ENCODE peak calls at places on chromosome 18, in nine cellular contexts. F is stimulated activated CD8-positive, alpha-beta memory T cell treated with anti-CD3 and anti-CD28 coated beads, Interleukin-15, amount 100 ng/mL, for 24 hours; Z is activated CD4-positive, alpha-beta T cell treated with anti-CD3 and anti-CD28 coated beads, Interleukin-2, amount 10 ng/mL, durations not matched to agents 24 days and 14 days; O is cardiac muscle cell; Q is fibroblast of mammary gland; B is HT1080; U is upper lobe of right lung; J is hepatocyte; C is stimulated activated naive CD8-positive, alpha-beta T cell treated with anti-CD3 and anti-CD28 coated beads, Interleukin-15, Interleukin-2, amounts not matched to agents 100 U/mL and 50 U/mL, for 24 hours. W is an unnamed sample.

GRCh38 chr18:23627325-23627724 is 35.4 kb downstream of the ANKRD29 start:
- DNase-seq in F (no peak), Z (no peak), O (no peak), Q (peak; percentile 90), B (peak; percentile 89), U (no peak), J (peak; percentile 57), C (no peak), W (no peak)

GRCh38 chr18:77203071-77203470 is 46.6 kb upstream of the GALR1 start:
- DNase-seq in F (no peak), Z (no peak), O (peak; percentile 68), Q (no peak), B (no peak), U (no peak), J (peak; percentile 43), C (no peak), W (no peak)

GRCh38 chr18:40983835-40984234 is 971.2 kb upstream of the PIK3C3 start:
- DNase-seq in F (no peak), Z (no peak), O (no peak), Q (no peak), B (no peak), U (no peak), J (no peak), C (no peak), W (no peak)

GRCh38 chr18:42310956-42311355 is 355.9 kb downstream of the PIK3C3 start:
- DNase-seq in F (no peak), Z (no peak), O (peak; percentile 8), Q (peak; percentile 59), B (peak; percentile 40), U (no peak), J (no peak), C (no peak), W (no peak)

GRCh38 chr18:29003194-29003593 is 826.3 kb upstream of the CDH2 start:
- DNase-seq in F (no peak), Z (no peak), O (no peak), Q (no peak), B (no peak), U (no peak), J (peak; percentile 19), C (no peak), W (no peak)

GRCh38 chr18:44552706-44553105 is 128.0 kb upstream of the SETBP1 start:
- DNase-seq in F (no peak), Z (no peak), O (no peak), Q (no peak), B (no peak), U (no peak), J (no peak), C (no peak), W (no peak)

GRCh38 chr18:79630266-79631095 is 49.1 kb upstream of the CTDP1 start:
- DNase-seq in F (no peak), Z (no peak), O (no peak), Q (no peak), B (peak; percentile 11), U (peak; percentile 53), J (no peak), C (no peak), W (no peak)

GRCh38 chr18:62790836-62791772 is 75.8 kb downstream of the PHLPP1 start:
- DNase-seq in F (no peak), Z (no peak), O (no peak), Q (peak; percentile 68), B (no peak), U (no peak), J (no peak), C (no peak), W (no peak)

GRCh38 chr18:78542204-78542603 is 437.4 kb upstream of the SALL3 start:
- DNase-seq in F (no peak), Z (no peak), O (no peak), Q (no peak), B (peak; percentile 10), U (peak; percentile 95), J (no peak), C (no peak), W (no peak)

GRCh38 chr18:54357082-54357659 is 487 bp downstream of the STARD6 start:
- DNase-seq in F (no peak), Z (no peak), O (no peak), Q (no peak), B (peak; percentile 1), U (no peak), J (no peak), C (no peak), W (no peak)

GRCh38 chr18:78082776-78083175 is 833.1 kb downstream of the GALR1 start:
- DNase-seq in F (no peak), Z (no peak), O (no peak), Q (no peak), B (no peak), U (no peak), J (no peak), C (no peak), W (no peak)

GRCh38 chr18:78813156-78813555 is 166.5 kb upstream of the SALL3 start:
- DNase-seq in F (no peak), Z (no peak), O (no peak), Q (no peak), B (no peak), U (no peak), J (no peak), C (no peak), W (no peak)

GRCh38 chr18:46220116-46220515 is 115.9 kb downstream of the HAUS1 start:
- DNase-seq in F (no peak), Z (no peak), O (no peak), Q (peak; percentile 80), B (peak; percentile 48), U (no peak), J (no peak), C (no peak), W (no peak)

GRCh38 chr18:61893304-61893970 is 630 bp upstream of the RNF152 start:
- DNase-seq in F (no peak), Z (peak; percentile 75), O (peak; percentile 77), Q (peak; percentile 30), B (peak; percentile 21), U (peak; percentile 74), J (peak; percentile 85), C (peak; percentile 29), W (peak; percentile 67)

GRCh38 chr18:77016936-77017335 is 115.6 kb downstream of the MBP start:
- DNase-seq in F (no peak), Z (no peak), O (no peak), Q (no peak), B (no peak), U (no peak), J (no peak), C (no peak), W (no peak)

GRCh38 chr18:392926-393325 is 107.6 kb downstream of the COLEC12 start:
- DNase-seq in F (no peak), Z (no peak), O (no peak), Q (no peak), B (no peak), U (no peak), J (no peak), C (no peak), W (no peak)

GRCh38 chr18:3126457-3127097 is 93.2 kb downstream of the MYOM1 start:
- DNase-seq in F (no peak), Z (peak; percentile 47), O (no peak), Q (no peak), B (no peak), U (no peak), J (no peak), C (no peak), W (no peak)

GRCh38 chr18:21134895-21135294 is 23.3 kb upstream of the ROCK1 start:
- DNase-seq in F (no peak), Z (peak; percentile 73), O (no peak), Q (peak; percentile 49), B (peak; percentile 12), U (no peak), J (no peak), C (no peak), W (no peak)

GRCh38 chr18:57833441-57834101 is 30.5 kb upstream of the ATP8B1 start:
- DNase-seq in F (no peak), Z (peak; percentile 74), O (no peak), Q (peak; percentile 20), B (peak; percentile 61), U (no peak), J (peak; percentile 75), C (peak; percentile 33), W (no peak)

GRCh38 chr18:28594034-28594433 is 417.1 kb upstream of the CDH2 start:
- DNase-seq in F (no peak), Z (no peak), O (no peak), Q (peak; percentile 51), B (peak; percentile 85), U (no peak), J (no peak), C (no peak), W (no peak)

GRCh38 chr18:9914584-9915290 is 921 bp downstream of the VAPA start:
- DNase-seq in F (peak; percentile 49), Z (peak; percentile 90), O (peak; percentile 65), Q (peak; percentile 77), B (peak; percentile 78), U (peak; percentile 92), J (peak; percentile 86), C (peak; percentile 78), W (peak; percentile 81)

GRCh38 chr18:54284967-54285785 is 15.9 kb downstream of the POLI start:
- DNase-seq in F (no peak), Z (peak; percentile 82), O (no peak), Q (peak; percentile 72), B (peak; percentile 60), U (no peak), J (no peak), C (peak; percentile 67), W (no peak)

GRCh38 chr18:45441110-45441842 is 174.0 kb upstream of the SLC14A2 start:
- DNase-seq in F (no peak), Z (no peak), O (no peak), Q (peak; percentile 37), B (peak; percentile 45), U (no peak), J (no peak), C (no peak), W (no peak)

GRCh38 chr18:22088029-22088428 is 81.4 kb upstream of the GATA6 start:
- DNase-seq in F (no peak), Z (no peak), O (no peak), Q (peak; percentile 6), B (no peak), U (peak; percentile 82), J (no peak), C (no peak), W (no peak)

GRCh38 chr18:40159141-40160017 is 1795.7 kb upstream of the PIK3C3 start:
- DNase-seq in F (no peak), Z (no peak), O (peak; percentile 44), Q (peak; percentile 63), B (peak; percentile 44), U (no peak), J (peak; percentile 44), C (no peak), W (no peak)

GRCh38 chr18:7677001-7677400 is 109.9 kb downstream of the PTPRM start:
- DNase-seq in F (no peak), Z (no peak), O (no peak), Q (no peak), B (no peak), U (no peak), J (no peak), C (no peak), W (no peak)

GRCh38 chr18:80145191-80145799 is 36.2 kb downstream of the ADNP2 start:
- DNase-seq in F (no peak), Z (no peak), O (no peak), Q (peak; percentile 16), B (no peak), U (no peak), J (no peak), C (no peak), W (no peak)

GRCh38 chr18:5879479-5879882 is 15.8 kb downstream of the TMEM200C start:
- DNase-seq in F (no peak), Z (no peak), O (peak; percentile 45), Q (peak; percentile 61), B (peak; percentile 10), U (no peak), J (peak; percentile 31), C (no peak), W (no peak)

GRCh38 chr18:60894254-60894945 is 438.8 kb upstream of the CDH20 start:
- DNase-seq in F (no peak), Z (no peak), O (no peak), Q (no peak), B (no peak), U (no peak), J (no peak), C (no peak), W (no peak)

GRCh38 chr18:79498662-79499061 is 102.9 kb downstream of the NFATC1 start:
- DNase-seq in F (no peak), Z (no peak), O (no peak), Q (no peak), B (no peak), U (no peak), J (no peak), C (no peak), W (no peak)

GRCh38 chr18:58556333-58557012 is 72.4 kb downstream of the ALPK2 start:
- DNase-seq in F (no peak), Z (no peak), O (peak; percentile 97), Q (no peak), B (no peak), U (no peak), J (peak; percentile 83), C (no peak), W (no peak)

W was measured in mesothelial cell of epicardium.